ENCODE peak calls at places on chromosome 17, in eight cellular contexts. P is tibial nerve, E is A549, G is transverse colon, B is ovary, Q is uterus, V is stomach, L is HepG2. M is an unnamed sample.
A peak's percentile ranks its signal among the peaks of the same experiment; 100 is the strongest.

GRCh38 chr17:80035937-80036714 is at the start of gene CCDC40:
- DNase-seq in V (peak; percentile 87), B (peak; percentile 88), G (peak; percentile 87), P (peak; percentile 68), E (peak; percentile 89), L (peak; percentile 72), Q (peak; percentile 82), M (peak; percentile 93)

GRCh38 chr17:74042744-74043486 is 160.6 kb upstream of the RPL38 start:
- DNase-seq in Q (peak; percentile 15), E (peak; percentile 99), B (no peak), G (no peak), P (no peak), L (peak; percentile 23), V (no peak), M (no peak)

GRCh38 chr17:80185968-80186367 is 16.1 kb downstream of the CARD14 start:
- DNase-seq in B (no peak), V (no peak), G (no peak), Q (no peak), P (no peak), E (no peak), L (no peak), M (no peak)

GRCh38 chr17:77822302-77823030 is 136.0 kb upstream of the TNRC6C start:
- DNase-seq in V (no peak), L (no peak), P (no peak), G (peak; percentile 56), Q (peak; percentile 38), E (no peak), B (no peak), M (peak; percentile 6)

GRCh38 chr17:82315703-82316358 is 1.6 kb downstream of the CD7 start:
- DNase-seq in E (no peak), Q (no peak), B (no peak), V (no peak), L (no peak), P (no peak), G (no peak), M (no peak)

GRCh38 chr17:77403854-77404253 is 263.1 kb downstream of the SEC14L1 start:
- DNase-seq in V (no peak), B (no peak), G (no peak), P (no peak), Q (no peak), E (no peak), L (no peak), M (no peak)

GRCh38 chr17:3005696-3006095 is 57.7 kb downstream of the OR1D5 start:
- DNase-seq in Q (no peak), G (no peak), V (no peak), L (no peak), P (no peak), B (peak; percentile 32), E (no peak), M (no peak)

GRCh38 chr17:51298508-51299371 is 38.4 kb downstream of the UTP18 start:
- DNase-seq in Q (no peak), P (no peak), V (no peak), B (no peak), L (peak; percentile 76), G (no peak), E (peak; percentile 51), M (no peak)

GRCh38 chr17:27635275-27635823 is 4.4 kb downstream of the LGALS9 start:
- DNase-seq in B (no peak), E (no peak), G (peak; percentile 57), Q (no peak), V (no peak), L (no peak), P (no peak), M (no peak)

GRCh38 chr17:8152981-8153549 is 861 bp upstream of the PER1 start:
- DNase-seq in V (no peak), G (no peak), Q (peak; percentile 49), P (no peak), L (no peak), B (no peak), E (no peak), M (no peak)

GRCh38 chr17:30532871-30533270 is 55.7 kb downstream of the GOSR1 start:
- DNase-seq in V (no peak), Q (no peak), E (no peak), L (no peak), B (no peak), G (no peak), P (no peak), M (no peak)

GRCh38 chr17:29368926-29369325 is 21.2 kb upstream of the TAOK1 start:
- DNase-seq in Q (no peak), G (no peak), P (no peak), L (no peak), E (no peak), V (no peak), B (no peak), M (no peak)

GRCh38 chr17:27569257-27569722 is 61.7 kb upstream of the LGALS9 start:
- DNase-seq in B (peak; percentile 59), Q (no peak), E (peak; percentile 65), P (no peak), L (no peak), V (no peak), G (no peak), M (no peak)

GRCh38 chr17:12765544-12765943 is 23.8 kb upstream of the ARHGAP44 start:
- DNase-seq in G (no peak), E (peak; percentile 55), L (no peak), Q (peak; percentile 63), V (peak; percentile 38), B (no peak), P (no peak), M (no peak)

GRCh38 chr17:62780951-62781350 is 27.2 kb downstream of the MARCHF10 start:
- DNase-seq in G (no peak), P (no peak), V (no peak), B (no peak), E (no peak), L (no peak), Q (no peak), M (no peak)

GRCh38 chr17:67652433-67652832 is 65.3 kb upstream of the NOL11 start:
- DNase-seq in G (no peak), B (no peak), V (no peak), L (no peak), Q (no peak), P (no peak), E (no peak), M (no peak)

GRCh38 chr17:65552214-65552613 is 9.2 kb downstream of the AXIN2 start:
- DNase-seq in B (no peak), Q (no peak), P (no peak), V (no peak), E (no peak), G (peak; percentile 61), L (no peak), M (no peak)

GRCh38 chr17:55883112-55883511 is 132.3 kb downstream of the PCTP start:
- DNase-seq in L (peak; percentile 9), Q (no peak), P (no peak), V (no peak), G (no peak), E (peak; percentile 3), B (no peak), M (no peak)

GRCh38 chr17:40980594-40980993 is 3.5 kb downstream of the KRT40 start:
- DNase-seq in P (no peak), L (no peak), B (no peak), G (no peak), E (no peak), V (no peak), Q (no peak), M (no peak)

GRCh38 chr17:80791758-80792284 is 199.8 kb upstream of the CHMP6 start:
- DNase-seq in P (peak; percentile 40), G (peak; percentile 55), V (peak; percentile 41), B (peak; percentile 61), E (peak; percentile 92), L (peak; percentile 85), Q (peak; percentile 91), M (no peak)

GRCh38 chr17:59331929-59332889 is 754 bp downstream of the YPEL2 start:
- DNase-seq in E (no peak), G (peak; percentile 51), Q (peak; percentile 40), P (no peak), V (peak; percentile 57), B (peak; percentile 76), L (no peak), M (peak; percentile 76)

GRCh38 chr17:82518826-82519810 is at the start of gene FOXK2:
- DNase-seq in B (peak; percentile 96), Q (peak; percentile 91), G (peak; percentile 94), L (peak; percentile 89), P (peak; percentile 86), E (peak; percentile 99), V (peak; percentile 95), M (peak; percentile 95)

GRCh38 chr17:49687878-49688491 is 10.1 kb upstream of the SPOP start:
- DNase-seq in G (no peak), E (no peak), P (no peak), V (no peak), Q (no peak), L (peak; percentile 58), B (no peak), M (no peak)
- TF ChIP-seq POLR2A in G (peak; percentile 26), E (no peak), P (no peak), V (no peak), Q (no peak), L (no peak), B (no peak), M (no peak)

DNA sequence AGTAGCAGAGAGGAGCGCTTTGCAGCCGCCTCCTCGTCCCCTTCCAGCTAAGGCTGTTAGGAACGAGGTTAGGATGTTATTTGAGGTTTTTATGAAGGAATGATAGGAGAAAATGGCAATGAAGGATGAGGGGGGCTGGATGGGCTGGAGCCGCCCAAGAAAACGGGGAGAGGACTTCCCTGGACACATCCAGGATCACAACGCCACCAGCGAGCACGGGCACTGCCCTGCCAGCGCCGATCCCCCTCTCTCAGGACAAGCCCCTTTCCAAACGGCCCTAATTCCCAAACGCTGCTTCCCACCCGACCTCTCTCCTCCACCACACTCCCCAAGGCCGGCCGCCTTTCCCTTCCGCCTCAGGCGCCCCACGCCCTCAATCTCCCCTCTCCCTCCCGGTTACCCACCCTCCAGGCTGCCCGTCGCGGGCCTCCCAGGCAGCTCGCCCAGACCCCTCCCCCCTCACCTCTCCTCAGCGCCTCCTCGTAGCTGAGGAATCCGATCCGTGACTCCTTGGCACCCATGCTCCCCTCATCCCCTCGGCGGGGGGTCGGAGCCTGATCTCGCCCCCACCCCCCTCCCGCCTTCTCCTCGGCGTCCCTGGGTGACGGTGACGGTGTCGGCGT is 403 bp downstream of the USP32 start:
- DNase-seq in P (no peak), L (no peak), E (peak; percentile 85), G (no peak), Q (no peak), V (no peak), B (no peak), M (no peak)
- H3K4me3 ChIP-seq in P (peak overlapping the region; percentile 73), L (peak overlapping the region; percentile 90), E (peak overlapping the region; percentile 91), G (peak overlapping the region; percentile 64), Q (peak overlapping the region; percentile 93), V (peak overlapping the region; percentile 78), B (peak overlapping the region; percentile 64), M (peak overlapping the region; percentile 82)

DNA sequence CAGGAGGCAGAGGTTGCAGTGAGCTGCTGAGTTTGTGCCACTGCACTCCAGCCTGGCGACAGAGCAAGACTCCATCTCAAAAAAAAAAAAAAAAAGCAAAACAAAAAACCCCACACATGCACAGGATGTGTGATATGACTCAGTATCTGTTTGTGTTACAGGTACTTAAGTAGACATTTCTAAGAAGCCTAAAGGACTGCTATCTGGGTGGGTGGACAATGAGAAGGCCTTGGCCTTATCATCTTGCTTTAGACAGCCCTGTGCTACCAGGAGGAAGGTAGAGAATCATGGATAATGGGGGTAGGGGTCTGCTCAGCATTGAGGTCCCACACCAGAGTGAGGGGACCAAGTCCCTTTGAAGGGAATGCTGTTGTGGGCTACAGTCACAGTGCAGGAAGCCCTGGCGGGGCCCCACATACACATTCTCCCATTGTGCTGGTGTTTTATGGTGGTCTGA is 26.7 kb downstream of the PLD6 start:
- DNase-seq in P (no peak), G (no peak), V (no peak), B (no peak), E (no peak), Q (no peak), L (no peak), M (no peak)
- H3K27ac ChIP-seq in P (no peak overlapping the region), G (peak overlapping the region; percentile 0), V (no peak overlapping the region), B (no peak overlapping the region), E (no peak overlapping the region), Q (no peak overlapping the region), L (no peak overlapping the region), M (no peak overlapping the region)

GRCh38 chr17:56960596-56961538 is at the start of gene COIL:
- DNase-seq in V (peak; percentile 95), B (peak; percentile 95), E (peak; percentile 92), P (peak; percentile 83), L (peak; percentile 92), Q (peak; percentile 90), G (peak; percentile 95), M (peak; percentile 94)
- TF ChIP-seq POLR2A in V (no peak), B (peak; percentile 31), E (peak; percentile 69), P (no peak), L (peak; percentile 78), Q (peak; percentile 40), G (peak; percentile 43), M (peak; percentile 33)